ENCODE peak calls at places on chromosomes 5 and 9, in five cellular contexts. One of them, this sample, is unnamed.
A peak's percentile ranks its signal among the peaks of the same experiment; 100 is the strongest.

GRCh38 chr9:135028956-135029355 is 58.5 kb upstream of the OLFM1 start:
- DNase-seq in Karpas-422: no peak
- DNase-seq in psoas muscle: no peak
- DNase-seq in BE2C: no peak
- DNase-seq in AG04450: no peak
- DNase-seq in this sample: no peak

GRCh38 chr9:357560-357959 is 142.9 kb downstream of the DOCK8 start:
- DNase-seq in psoas muscle: no peak
- DNase-seq in AG04450: no peak
- DNase-seq in Karpas-422: no peak
- DNase-seq in BE2C: no peak
- DNase-seq in this sample: no peak

GRCh38 chr9:128124873-128125574 is 2.5 kb downstream of the PTGES2 start:
- DNase-seq in Karpas-422: peak; percentile 70
- DNase-seq in BE2C: peak; percentile 81
- DNase-seq in psoas muscle: peak; percentile 65
- DNase-seq in AG04450: peak; percentile 15
- DNase-seq in this sample: peak; percentile 90

GRCh38 chr5:155826947-155827815 is 499.8 kb upstream of the SGCD start:
- DNase-seq in AG04450: no peak
- DNase-seq in psoas muscle: no peak
- DNase-seq in Karpas-422: peak; percentile 22
- DNase-seq in BE2C: no peak
- DNase-seq in this sample: no peak

GRCh38 chr9:95268681-95269080 is 48.8 kb downstream of the FANCC start:
- DNase-seq in psoas muscle: no peak
- DNase-seq in BE2C: peak; percentile 91
- DNase-seq in AG04450: no peak
- DNase-seq in Karpas-422: peak; percentile 61
- DNase-seq in this sample: peak; percentile 25

GRCh38 chr5:157148734-157149615 is 6.3 kb upstream of the MED7 start:
- DNase-seq in psoas muscle: peak; percentile 27
- DNase-seq in AG04450: no peak
- DNase-seq in BE2C: peak; percentile 70
- DNase-seq in Karpas-422: peak; percentile 94
- DNase-seq in this sample: no peak

GRCh38 chr5:98069876-98070512 is 703.5 kb upstream of the RGMB start:
- DNase-seq in BE2C: no peak
- DNase-seq in psoas muscle: no peak
- DNase-seq in Karpas-422: no peak
- DNase-seq in AG04450: no peak
- DNase-seq in this sample: no peak

GRCh38 chr9:23826120-23826629 is at the start of gene ELAVL2:
- DNase-seq in Karpas-422: no peak
- DNase-seq in AG04450: peak; percentile 79
- DNase-seq in psoas muscle: peak; percentile 84
- DNase-seq in BE2C: peak; percentile 98
- DNase-seq in this sample: peak; percentile 94

GRCh38 chr5:135964670-135965320 is 10.0 kb upstream of the LECT2 start:
- DNase-seq in psoas muscle: no peak
- DNase-seq in Karpas-422: no peak
- DNase-seq in BE2C: no peak
- DNase-seq in AG04450: no peak
- DNase-seq in this sample: no peak

GRCh38 chr5:100644206-100644605 is 109.0 kb downstream of the FAM174A start:
- DNase-seq in BE2C: no peak
- DNase-seq in psoas muscle: no peak
- DNase-seq in AG04450: no peak
- DNase-seq in Karpas-422: no peak
- DNase-seq in this sample: peak; percentile 29

GRCh38 chr5:89397096-89397495 is 514.1 kb upstream of the MEF2C start:
- DNase-seq in psoas muscle: no peak
- DNase-seq in AG04450: no peak
- DNase-seq in Karpas-422: no peak
- DNase-seq in BE2C: no peak
- DNase-seq in this sample: no peak

GRCh38 chr9:111945216-111945615 is 48.6 kb downstream of the UGCG start:
- DNase-seq in psoas muscle: no peak
- DNase-seq in BE2C: no peak
- DNase-seq in AG04450: no peak
- DNase-seq in Karpas-422: no peak
- DNase-seq in this sample: no peak

GRCh38 chr5:71939452-71939932 is 167.8 kb upstream of the MAP1B start:
- DNase-seq in Karpas-422: no peak
- DNase-seq in AG04450: no peak
- DNase-seq in psoas muscle: no peak
- DNase-seq in BE2C: peak; percentile 34
- DNase-seq in this sample: no peak

GRCh38 chr9:4143951-4144717 is 155.7 kb downstream of the GLIS3 start:
- DNase-seq in Karpas-422: no peak
- DNase-seq in BE2C: no peak
- DNase-seq in AG04450: no peak
- DNase-seq in psoas muscle: no peak
- DNase-seq in this sample: no peak

GRCh38 chr5:181215997-181216982 is 6.8 kb upstream of the TRIM41 start:
- DNase-seq in AG04450: no peak
- DNase-seq in psoas muscle: no peak
- DNase-seq in Karpas-422: peak; percentile 76
- DNase-seq in BE2C: peak; percentile 52
- DNase-seq in this sample: no peak

GRCh38 chr5:142845954-142846398 is 75.8 kb downstream of the ARHGAP26 start:
- DNase-seq in BE2C: no peak
- DNase-seq in psoas muscle: no peak
- DNase-seq in Karpas-422: no peak
- DNase-seq in AG04450: no peak
- DNase-seq in this sample: no peak

GRCh38 chr9:21590058-21590996 is 108.2 kb upstream of the IFNE start:
- DNase-seq in AG04450: no peak
- DNase-seq in Karpas-422: no peak
- DNase-seq in BE2C: no peak
- DNase-seq in psoas muscle: no peak
- DNase-seq in this sample: no peak

GRCh38 chr5:143629871-143630658 is 181.9 kb upstream of the HMHB1 start:
- DNase-seq in BE2C: no peak
- DNase-seq in Karpas-422: no peak
- DNase-seq in AG04450: no peak
- DNase-seq in psoas muscle: no peak
- DNase-seq in this sample: no peak

GRCh38 chr9:107307331-107307730 is 24.3 kb downstream of the RAD23B start:
- DNase-seq in psoas muscle: no peak
- DNase-seq in AG04450: no peak
- DNase-seq in BE2C: no peak
- DNase-seq in Karpas-422: no peak
- DNase-seq in this sample: no peak

GRCh38 chr9:130445268-130445983 is 665 bp downstream of the ASS1 start:
- DNase-seq in Karpas-422: no peak
- DNase-seq in BE2C: peak; percentile 47
- DNase-seq in AG04450: no peak
- DNase-seq in psoas muscle: peak; percentile 69
- DNase-seq in this sample: peak; percentile 83

GRCh38 chr9:94649100-94649855 is 10.0 kb upstream of the FBP1 start:
- DNase-seq in psoas muscle: no peak
- DNase-seq in BE2C: no peak
- DNase-seq in AG04450: no peak
- DNase-seq in Karpas-422: no peak
- DNase-seq in this sample: no peak

GRCh38 chr5:153974131-153974812 is 64.4 kb downstream of the FAM114A2 start:
- DNase-seq in AG04450: peak; percentile 6
- DNase-seq in psoas muscle: no peak
- DNase-seq in Karpas-422: peak; percentile 82
- DNase-seq in BE2C: peak; percentile 24
- DNase-seq in this sample: no peak

GRCh38 chr5:77972545-77973252 is 196.6 kb upstream of the TBCA start:
- DNase-seq in AG04450: no peak
- DNase-seq in BE2C: peak; percentile 71
- DNase-seq in psoas muscle: no peak
- DNase-seq in Karpas-422: no peak
- DNase-seq in this sample: no peak

GRCh38 chr9:96567203-96567700 is 52.4 kb downstream of the CDC14B start:
- DNase-seq in BE2C: peak; percentile 34
- DNase-seq in AG04450: no peak
- DNase-seq in psoas muscle: peak; percentile 35
- DNase-seq in Karpas-422: peak; percentile 50
- DNase-seq in this sample: no peak

GRCh38 chr9:80811003-80811402 is 878.3 kb downstream of the TLE1 start:
- DNase-seq in BE2C: no peak
- DNase-seq in psoas muscle: no peak
- DNase-seq in AG04450: peak; percentile 4
- DNase-seq in Karpas-422: no peak
- DNase-seq in this sample: no peak

GRCh38 chr9:18268381-18268780 is 205.6 kb upstream of the ADAMTSL1 start:
- DNase-seq in psoas muscle: no peak
- DNase-seq in AG04450: no peak
- DNase-seq in BE2C: no peak
- DNase-seq in Karpas-422: no peak
- DNase-seq in this sample: no peak

GRCh38 chr9:120713257-120714087 is 798 bp downstream of the MEGF9 start:
- DNase-seq in psoas muscle: peak; percentile 26
- DNase-seq in BE2C: peak; percentile 15
- DNase-seq in Karpas-422: peak; percentile 74
- DNase-seq in AG04450: no peak
- DNase-seq in this sample: peak; percentile 69

GRCh38 chr5:66179297-66180051 is 35.4 kb downstream of the SREK1 start:
- DNase-seq in Karpas-422: no peak
- DNase-seq in psoas muscle: no peak
- DNase-seq in AG04450: no peak
- DNase-seq in BE2C: no peak
- DNase-seq in this sample: no peak

GRCh38 chr5:10567181-10567591 is 3.3 kb downstream of the ANKRD33B start:
- DNase-seq in BE2C: no peak
- DNase-seq in Karpas-422: no peak
- DNase-seq in psoas muscle: no peak
- DNase-seq in AG04450: no peak
- DNase-seq in this sample: no peak

GRCh38 chr5:161380550-161380949 is 166.0 kb downstream of the GABRB2 start:
- DNase-seq in Karpas-422: no peak
- DNase-seq in psoas muscle: no peak
- DNase-seq in BE2C: no peak
- DNase-seq in AG04450: no peak
- DNase-seq in this sample: no peak

GRCh38 chr5:159337291-159337974 is 7.1 kb upstream of the IL12B start:
- DNase-seq in AG04450: no peak
- DNase-seq in BE2C: no peak
- DNase-seq in Karpas-422: no peak
- DNase-seq in psoas muscle: no peak
- DNase-seq in this sample: no peak

GRCh38 chr5:42500003-42500599 is 76.9 kb downstream of the GHR start:
- DNase-seq in psoas muscle: no peak
- DNase-seq in BE2C: no peak
- DNase-seq in Karpas-422: no peak
- DNase-seq in AG04450: no peak
- DNase-seq in this sample: no peak

GRCh38 chr9:37262410-37262809 is 142.0 kb downstream of the ZCCHC7 start:
- DNase-seq in Karpas-422: no peak
- DNase-seq in AG04450: peak; percentile 6
- DNase-seq in psoas muscle: no peak
- DNase-seq in BE2C: peak; percentile 51
- DNase-seq in this sample: no peak

DNA sequence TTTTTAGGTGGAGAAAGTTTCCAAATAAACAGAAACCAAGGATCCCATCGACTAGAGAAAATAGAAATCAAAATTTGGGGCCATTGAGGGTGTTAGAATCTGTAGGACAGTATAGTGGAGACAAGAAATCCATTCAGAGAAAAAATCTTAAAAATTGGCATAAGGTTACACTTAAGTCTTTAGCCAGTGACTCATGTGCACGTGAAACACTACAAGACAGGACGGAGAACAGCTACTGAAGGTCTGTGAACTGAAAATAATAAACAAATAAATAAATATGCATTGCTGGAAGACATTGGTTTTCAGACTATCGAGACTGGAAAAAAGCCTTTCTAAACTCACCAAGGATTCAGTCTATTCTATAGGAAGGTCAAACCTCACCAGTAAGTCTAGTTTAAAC is 1955.5 kb downstream of the MAT2B start:
- DNase-seq in AG04450: no peak
- DNase-seq in Karpas-422: no peak
- DNase-seq in BE2C: no peak
- DNase-seq in psoas muscle: no peak
- DNase-seq in this sample: no peak
- H3K9me3 ChIP-seq in AG04450: no peaks in the 10 kb centered on the region
- H3K9me3 ChIP-seq in Karpas-422: peaks cover 11% of the 10 kb centered on the region
- H3K9me3 ChIP-seq in BE2C: no peaks in the 10 kb centered on the region
- H3K9me3 ChIP-seq in psoas muscle: no peaks in the 10 kb centered on the region
- H3K9me3 ChIP-seq in this sample: no peaks in the 10 kb centered on the region

GRCh38 chr5:133415906-133416305 is 196.4 kb downstream of the FSTL4 start:
- DNase-seq in BE2C: no peak
- DNase-seq in AG04450: no peak
- DNase-seq in Karpas-422: no peak
- DNase-seq in psoas muscle: no peak
- DNase-seq in this sample: no peak

GRCh38 chr5:133415506-133415905 is 196.8 kb downstream of the FSTL4 start:
- DNase-seq in AG04450: no peak
- DNase-seq in BE2C: no peak
- DNase-seq in psoas muscle: no peak
- DNase-seq in Karpas-422: no peak
- DNase-seq in this sample: no peak

GRCh38 chr5:133409210-133409674 is 203.1 kb downstream of the FSTL4 start:
- DNase-seq in Karpas-422: no peak
- DNase-seq in BE2C: no peak
- DNase-seq in AG04450: no peak
- DNase-seq in psoas muscle: no peak
- DNase-seq in this sample: no peak

GRCh38 chr5:133410335-133410828 is 202.0 kb downstream of the FSTL4 start:
- DNase-seq in AG04450: no peak
- DNase-seq in psoas muscle: no peak
- DNase-seq in BE2C: no peak
- DNase-seq in Karpas-422: no peak
- DNase-seq in this sample: no peak

DNA sequence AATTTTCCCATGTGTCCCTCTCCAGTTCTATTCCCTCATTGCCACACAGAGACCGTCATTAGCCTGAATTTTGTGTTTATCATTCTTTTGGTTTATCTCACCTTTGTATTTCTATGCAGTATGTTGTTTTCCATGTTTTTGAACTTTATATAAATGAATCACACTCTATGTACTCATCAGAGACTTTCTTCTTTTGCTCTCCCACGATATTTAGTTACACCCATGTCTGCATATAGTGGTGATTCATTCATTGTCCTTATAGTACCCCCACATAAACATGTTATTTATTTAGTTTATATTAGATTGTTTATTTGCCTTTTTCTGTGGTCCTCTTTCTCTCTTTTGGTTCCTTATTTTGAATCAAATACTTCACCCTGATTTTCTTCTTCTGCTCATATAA is 199.7 kb downstream of the FSTL4 start:
- DNase-seq in Karpas-422: no peak
- DNase-seq in psoas muscle: no peak
- DNase-seq in BE2C: no peak
- DNase-seq in AG04450: no peak
- DNase-seq in this sample: no peak
- H3K9me3 ChIP-seq in Karpas-422: no peaks in the 10 kb centered on the region
- H3K9me3 ChIP-seq in psoas muscle: no peaks in the 10 kb centered on the region
- H3K9me3 ChIP-seq in BE2C: no peaks in the 10 kb centered on the region
- H3K9me3 ChIP-seq in AG04450: no peaks in the 10 kb centered on the region
- H3K9me3 ChIP-seq in this sample: no peaks in the 10 kb centered on the region

GRCh38 chr5:141431286-141431685 is 979 bp downstream of the PCDHGA12 start:
- DNase-seq in psoas muscle: no peak
- DNase-seq in AG04450: no peak
- DNase-seq in Karpas-422: no peak
- DNase-seq in BE2C: no peak
- DNase-seq in this sample: no peak
- H3K9me3 ChIP-seq in psoas muscle: peaks cover 10% of the 10 kb centered on the region
- H3K9me3 ChIP-seq in AG04450: peaks cover 60% of the 10 kb centered on the region
- H3K9me3 ChIP-seq in Karpas-422: peaks cover 13% of the 10 kb centered on the region
- H3K9me3 ChIP-seq in BE2C: peaks cover 9% of the 10 kb centered on the region
- H3K9me3 ChIP-seq in this sample: peaks cover 92% of the 10 kb centered on the region

GRCh38 chr5:32339878-32340277 is 27.1 kb upstream of the MTMR12 start:
- DNase-seq in Karpas-422: no peak
- DNase-seq in BE2C: no peak
- DNase-seq in psoas muscle: no peak
- DNase-seq in AG04450: no peak
- DNase-seq in this sample: no peak
- H3K9me3 ChIP-seq in Karpas-422: peaks cover 19% of the 10 kb centered on the region
- H3K9me3 ChIP-seq in BE2C: no peaks in the 10 kb centered on the region
- H3K9me3 ChIP-seq in psoas muscle: peaks cover 17% of the 10 kb centered on the region
- H3K9me3 ChIP-seq in AG04450: peaks cover 24% of the 10 kb centered on the region
- H3K9me3 ChIP-seq in this sample: peaks cover 27% of the 10 kb centered on the region

This sample was measured in mucosa of descending colon.